ENCODE peak calls at places on chromosomes 1 and 21, in nine cellular contexts. One of them, this sample, is unnamed.

GRCh38 chr1:90580176-90580575 is 136.9 kb downstream of the BARHL2 start:
- DNase-seq in neural progenitor cell: no peak
- DNase-seq in IMR-90: no peak
- DNase-seq in adipocyte: no peak
- DNase-seq in colonic mucosa: peak
- DNase-seq in NT2/D1: no peak
- DNase-seq in fibroblast of lung: no peak
- DNase-seq in kidney: no peak
- DNase-seq in DND-41: peak
- DNase-seq in this sample: no peak

GRCh38 chr1:180918519-180918918 is 5.8 kb downstream of the KIAA1614 start:
- DNase-seq in neural progenitor cell: no peak
- DNase-seq in IMR-90: no peak
- DNase-seq in adipocyte: no peak
- DNase-seq in colonic mucosa: no peak
- DNase-seq in NT2/D1: no peak
- DNase-seq in fibroblast of lung: no peak
- DNase-seq in kidney: no peak
- DNase-seq in DND-41: no peak
- DNase-seq in this sample: peak

GRCh38 chr1:244835276-244836134 is at the start of gene COX20:
- DNase-seq in neural progenitor cell: peak
- DNase-seq in IMR-90: peak
- DNase-seq in adipocyte: peak
- DNase-seq in colonic mucosa: peak
- DNase-seq in NT2/D1: peak
- DNase-seq in fibroblast of lung: peak
- DNase-seq in kidney: peak
- DNase-seq in DND-41: peak
- DNase-seq in this sample: peak

GRCh38 chr1:227766015-227766634 is 30.9 kb downstream of the SNAP47 start:
- DNase-seq in neural progenitor cell: no peak
- DNase-seq in IMR-90: peak
- DNase-seq in adipocyte: no peak
- DNase-seq in colonic mucosa: peak
- DNase-seq in NT2/D1: no peak
- DNase-seq in fibroblast of lung: peak
- DNase-seq in kidney: peak
- DNase-seq in DND-41: peak
- DNase-seq in this sample: no peak

GRCh38 chr1:88736633-88737248 is 52.7 kb downstream of the PKN2 start:
- DNase-seq in neural progenitor cell: peak
- DNase-seq in IMR-90: peak
- DNase-seq in adipocyte: peak
- DNase-seq in colonic mucosa: peak
- DNase-seq in NT2/D1: peak
- DNase-seq in fibroblast of lung: peak
- DNase-seq in kidney: no peak
- DNase-seq in DND-41: peak
- DNase-seq in this sample: peak

GRCh38 chr1:33295023-33295422 is 25.9 kb downstream of the A3GALT2 start:
- DNase-seq in neural progenitor cell: no peak
- DNase-seq in IMR-90: no peak
- DNase-seq in adipocyte: no peak
- DNase-seq in colonic mucosa: no peak
- DNase-seq in NT2/D1: no peak
- DNase-seq in fibroblast of lung: no peak
- DNase-seq in kidney: peak
- DNase-seq in DND-41: no peak
- DNase-seq in this sample: peak

GRCh38 chr1:13828454-13829151 is 128.6 kb downstream of the PRDM2 start:
- DNase-seq in neural progenitor cell: peak
- DNase-seq in IMR-90: no peak
- DNase-seq in adipocyte: no peak
- DNase-seq in colonic mucosa: peak
- DNase-seq in NT2/D1: peak
- DNase-seq in fibroblast of lung: no peak
- DNase-seq in kidney: no peak
- DNase-seq in DND-41: peak
- DNase-seq in this sample: peak

GRCh38 chr1:221470000-221470698 is 271.7 kb downstream of the DUSP10 start:
- DNase-seq in neural progenitor cell: no peak
- DNase-seq in IMR-90: peak
- DNase-seq in adipocyte: peak
- DNase-seq in colonic mucosa: no peak
- DNase-seq in NT2/D1: no peak
- DNase-seq in fibroblast of lung: no peak
- DNase-seq in kidney: no peak
- DNase-seq in DND-41: no peak
- DNase-seq in this sample: no peak

GRCh38 chr1:169348356-169349036 is 19.1 kb downstream of the NME7 start:
- DNase-seq in neural progenitor cell: peak
- DNase-seq in IMR-90: peak
- DNase-seq in adipocyte: peak
- DNase-seq in colonic mucosa: peak
- DNase-seq in NT2/D1: peak
- DNase-seq in fibroblast of lung: peak
- DNase-seq in kidney: no peak
- DNase-seq in DND-41: peak
- DNase-seq in this sample: no peak

GRCh38 chr21:29187939-29188338 is 57.5 kb downstream of the MAP3K7CL start:
- DNase-seq in neural progenitor cell: no peak
- DNase-seq in IMR-90: peak
- DNase-seq in adipocyte: peak
- DNase-seq in colonic mucosa: no peak
- DNase-seq in NT2/D1: no peak
- DNase-seq in fibroblast of lung: peak
- DNase-seq in kidney: no peak
- DNase-seq in DND-41: no peak
- DNase-seq in this sample: no peak

GRCh38 chr1:14842361-14842760 is 243.9 kb downstream of the KAZN start:
- DNase-seq in neural progenitor cell: no peak
- DNase-seq in IMR-90: peak
- DNase-seq in adipocyte: peak
- DNase-seq in colonic mucosa: no peak
- DNase-seq in NT2/D1: no peak
- DNase-seq in fibroblast of lung: peak
- DNase-seq in kidney: no peak
- DNase-seq in DND-41: no peak
- DNase-seq in this sample: no peak

GRCh38 chr1:204225841-204226745 is 12.3 kb upstream of the GOLT1A start:
- DNase-seq in neural progenitor cell: no peak
- DNase-seq in IMR-90: peak
- DNase-seq in adipocyte: no peak
- DNase-seq in colonic mucosa: peak
- DNase-seq in NT2/D1: no peak
- DNase-seq in fibroblast of lung: peak
- DNase-seq in kidney: peak
- DNase-seq in DND-41: no peak
- DNase-seq in this sample: no peak

GRCh38 chr1:58089898-58090535 is 456.5 kb downstream of the OMA1 start:
- DNase-seq in neural progenitor cell: no peak
- DNase-seq in IMR-90: no peak
- DNase-seq in adipocyte: no peak
- DNase-seq in colonic mucosa: no peak
- DNase-seq in NT2/D1: no peak
- DNase-seq in fibroblast of lung: no peak
- DNase-seq in kidney: no peak
- DNase-seq in DND-41: peak
- DNase-seq in this sample: no peak
- H3K9ac ChIP-seq in neural progenitor cell: no peak
- H3K9ac ChIP-seq in IMR-90: no peak
- H3K9ac ChIP-seq in adipocyte: no peak
- H3K9ac ChIP-seq in colonic mucosa: no peak
- H3K9ac ChIP-seq in NT2/D1: no peak
- H3K9ac ChIP-seq in fibroblast of lung: no peak
- H3K9ac ChIP-seq in kidney: no peak
- H3K9ac ChIP-seq in DND-41: no peak
- H3K9ac ChIP-seq in this sample: no peak

DNA sequence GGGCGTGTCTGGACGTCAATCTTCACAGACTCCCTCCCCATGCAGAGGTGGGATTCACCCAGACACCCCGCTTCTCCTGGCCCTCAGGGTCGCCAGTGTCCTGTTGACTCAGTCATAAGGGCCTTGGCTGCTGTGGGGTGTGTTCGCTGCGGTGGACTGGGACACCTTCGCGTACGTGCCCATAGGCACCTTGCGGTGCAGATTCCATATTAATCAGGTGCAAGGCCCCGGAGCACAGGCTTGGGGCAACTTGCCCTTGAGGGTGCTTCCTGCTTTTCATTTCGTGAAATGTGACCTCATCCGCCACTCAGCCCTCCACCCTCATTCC is 398 bp upstream of the SLC30A10 start:
- DNase-seq in neural progenitor cell: no peak
- DNase-seq in IMR-90: no peak
- DNase-seq in adipocyte: no peak
- DNase-seq in colonic mucosa: no peak
- DNase-seq in NT2/D1: no peak
- DNase-seq in fibroblast of lung: no peak
- DNase-seq in kidney: peak
- DNase-seq in DND-41: no peak
- DNase-seq in this sample: no peak
- H3K4me3 ChIP-seq in neural progenitor cell: peak
- H3K4me3 ChIP-seq in IMR-90: no peak
- H3K4me3 ChIP-seq in adipocyte: peak
- H3K4me3 ChIP-seq in colonic mucosa: no peak
- H3K4me3 ChIP-seq in NT2/D1: peak
- H3K4me3 ChIP-seq in fibroblast of lung: no peak
- H3K4me3 ChIP-seq in kidney: peak
- H3K4me3 ChIP-seq in DND-41: no peak
- H3K4me3 ChIP-seq in this sample: peak

DNA sequence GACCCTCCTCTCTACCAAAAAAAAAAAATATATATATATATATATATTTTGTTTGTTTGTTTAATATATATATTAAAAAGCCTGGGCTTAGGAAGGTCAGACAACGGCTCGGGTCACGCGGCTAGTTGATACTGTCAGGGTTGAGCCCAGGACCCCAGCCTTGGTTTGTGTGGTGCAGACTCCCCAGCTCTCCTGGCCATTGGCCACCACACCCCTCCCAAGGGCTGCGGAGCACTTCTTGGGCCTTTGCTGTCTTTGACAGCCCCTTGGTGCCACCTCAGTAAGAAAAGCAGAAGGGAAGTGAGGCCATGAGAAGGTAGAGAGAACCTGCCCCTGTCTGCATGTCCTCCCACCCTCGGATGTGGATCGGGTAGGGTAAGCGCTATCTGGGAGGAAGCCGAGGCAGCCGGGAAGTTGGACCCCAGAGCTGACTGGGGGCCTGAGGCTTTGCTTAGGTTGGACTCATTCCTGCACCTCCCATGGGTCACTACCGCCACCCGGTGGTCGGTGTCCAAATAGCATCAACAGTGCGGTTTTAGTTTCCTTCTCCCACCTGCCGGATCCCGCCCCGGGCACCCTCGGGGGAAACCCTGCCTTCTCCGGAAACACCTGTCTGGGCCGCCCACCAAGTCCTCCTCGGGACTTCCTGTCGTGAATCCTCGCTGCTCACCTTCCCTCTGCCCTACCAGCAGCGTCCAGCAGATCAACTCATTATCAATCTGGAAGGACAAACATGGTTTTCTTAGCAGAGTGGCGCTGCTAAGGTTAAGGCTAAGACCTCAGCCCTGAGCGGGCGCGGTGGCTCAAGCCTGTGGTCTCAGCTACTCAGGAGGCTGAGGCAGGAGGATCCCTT is 29.8 kb upstream of the GNPAT start:
- DNase-seq in neural progenitor cell: peak
- DNase-seq in IMR-90: peak
- DNase-seq in adipocyte: peak
- DNase-seq in colonic mucosa: peak
- DNase-seq in NT2/D1: peak
- DNase-seq in fibroblast of lung: peak
- DNase-seq in kidney: peak
- DNase-seq in DND-41: peak
- DNase-seq in this sample: peak
- H3K9ac ChIP-seq in neural progenitor cell: no peak
- H3K9ac ChIP-seq in IMR-90: no peak
- H3K9ac ChIP-seq in adipocyte: peak
- H3K9ac ChIP-seq in colonic mucosa: peak
- H3K9ac ChIP-seq in NT2/D1: peak
- H3K9ac ChIP-seq in fibroblast of lung: no peak
- H3K9ac ChIP-seq in kidney: peak
- H3K9ac ChIP-seq in DND-41: peak
- H3K9ac ChIP-seq in this sample: peak

GRCh38 chr1:111227875-111228747 is 598 bp downstream of the CHI3L2 start:
- DNase-seq in neural progenitor cell: no peak
- DNase-seq in IMR-90: peak
- DNase-seq in adipocyte: peak
- DNase-seq in colonic mucosa: no peak
- DNase-seq in NT2/D1: no peak
- DNase-seq in fibroblast of lung: peak
- DNase-seq in kidney: no peak
- DNase-seq in DND-41: no peak
- DNase-seq in this sample: peak

GRCh38 chr1:111223126-111223443 is 4.4 kb upstream of the CHI3L2 start:
- DNase-seq in neural progenitor cell: no peak
- DNase-seq in IMR-90: no peak
- DNase-seq in adipocyte: no peak
- DNase-seq in colonic mucosa: no peak
- DNase-seq in NT2/D1: no peak
- DNase-seq in fibroblast of lung: no peak
- DNase-seq in kidney: no peak
- DNase-seq in DND-41: no peak
- DNase-seq in this sample: no peak

GRCh38 chr1:111227434-111227833 is at the start of gene CHI3L2:
- DNase-seq in neural progenitor cell: no peak
- DNase-seq in IMR-90: peak
- DNase-seq in adipocyte: peak
- DNase-seq in colonic mucosa: no peak
- DNase-seq in NT2/D1: no peak
- DNase-seq in fibroblast of lung: peak
- DNase-seq in kidney: no peak
- DNase-seq in DND-41: no peak
- DNase-seq in this sample: no peak

GRCh38 chr1:111225091-111225490 is 2.4 kb upstream of the CHI3L2 start:
- DNase-seq in neural progenitor cell: no peak
- DNase-seq in IMR-90: no peak
- DNase-seq in adipocyte: no peak
- DNase-seq in colonic mucosa: no peak
- DNase-seq in NT2/D1: no peak
- DNase-seq in fibroblast of lung: no peak
- DNase-seq in kidney: no peak
- DNase-seq in DND-41: no peak
- DNase-seq in this sample: no peak

DNA sequence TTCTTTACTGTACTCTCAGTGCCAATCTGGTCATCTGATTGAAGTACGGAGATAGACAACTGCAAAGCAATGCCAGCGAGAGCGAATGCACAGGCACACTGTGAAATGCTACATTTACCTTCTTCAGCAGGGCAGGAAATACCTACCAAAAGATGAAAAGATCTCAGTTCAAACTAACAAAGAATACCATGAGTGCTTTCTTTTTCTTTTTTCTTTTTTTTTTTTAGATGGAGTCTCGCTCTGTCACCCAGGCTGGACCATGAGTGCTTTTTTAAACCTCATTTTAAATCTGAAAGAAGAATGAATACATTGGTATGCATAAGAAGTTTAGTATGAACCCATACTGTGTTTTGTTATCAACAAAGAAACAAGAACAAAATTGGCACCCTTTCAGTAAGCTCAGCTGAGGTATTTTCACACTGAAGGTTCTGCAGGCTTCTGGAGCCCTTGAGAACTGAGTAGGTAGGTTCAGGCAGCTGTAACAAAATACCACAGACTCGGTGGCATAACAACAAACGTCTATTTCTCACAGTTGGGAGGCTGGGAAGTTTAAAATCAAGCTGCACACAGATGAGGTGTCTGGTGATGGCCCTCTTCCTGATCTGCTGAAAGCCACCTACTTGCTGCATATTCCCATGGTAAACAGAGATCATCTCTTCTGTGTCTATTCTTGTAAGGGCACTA is 1.7 kb upstream of the CHI3L2 start:
- DNase-seq in neural progenitor cell: no peak
- DNase-seq in IMR-90: peak
- DNase-seq in adipocyte: peak
- DNase-seq in colonic mucosa: no peak
- DNase-seq in NT2/D1: no peak
- DNase-seq in fibroblast of lung: peak
- DNase-seq in kidney: no peak
- DNase-seq in DND-41: peak
- DNase-seq in this sample: no peak
- H3K4me3 ChIP-seq in neural progenitor cell: no peak
- H3K4me3 ChIP-seq in IMR-90: no peak
- H3K4me3 ChIP-seq in adipocyte: no peak
- H3K4me3 ChIP-seq in colonic mucosa: no peak
- H3K4me3 ChIP-seq in NT2/D1: no peak
- H3K4me3 ChIP-seq in fibroblast of lung: no peak
- H3K4me3 ChIP-seq in kidney: no peak
- H3K4me3 ChIP-seq in DND-41: peak
- H3K4me3 ChIP-seq in this sample: no peak

This sample was measured in endodermal cell.